ENCODE peak calls at places on chromosomes 2 and 18, in four cellular contexts. I is pancreas; G is CD8-positive, alpha-beta T cell; D is astrocyte of the spinal cord. T is an unnamed sample.

GRCh38 chr2:72116081-72116533 is 31.6 kb downstream of the CYP26B1 start:
- DNase-seq in I (no peak), G (no peak), D (no peak), T (no peak)

GRCh38 chr2:104050632-104051242 is 803.2 kb upstream of the POU3F3 start:
- DNase-seq in G (no peak), D (no peak), I (no peak), T (no peak)

GRCh38 chr2:134917219-134917957 is 1.2 kb upstream of the CCNT2 start:
- DNase-seq in G (peak), D (no peak), I (peak), T (no peak)

GRCh38 chr2:236172238-236172865 is 4.2 kb upstream of the GBX2 start:
- DNase-seq in D (no peak), G (no peak), I (no peak), T (no peak)

GRCh38 chr2:199147216-199147615 is 310.5 kb downstream of the SATB2 start:
- DNase-seq in G (no peak), D (no peak), I (no peak), T (peak)

GRCh38 chr2:217538719-217539118 is 464.1 kb downstream of the TNS1 start:
- DNase-seq in G (no peak), I (no peak), D (no peak), T (no peak)

GRCh38 chr2:110157153-110157793 is 41.7 kb upstream of the MALL start:
- DNase-seq in G (no peak), I (no peak), D (peak), T (peak)

GRCh38 chr2:219228026-219228744 is 1.3 kb downstream of the ATG9A start:
- DNase-seq in I (no peak), D (no peak), G (no peak), T (no peak)

GRCh38 chr2:33111002-33111446 is 164.3 kb downstream of the LTBP1 start:
- DNase-seq in G (no peak), D (peak), I (no peak), T (no peak)

GRCh38 chr2:53787255-53787910 is 539 bp downstream of the ERLEC1 start:
- DNase-seq in I (no peak), G (no peak), D (peak), T (no peak)

GRCh38 chr18:55328301-55328700 is 259.7 kb downstream of the TCF4 start:
- DNase-seq in D (peak), I (no peak), G (no peak), T (no peak)

GRCh38 chr18:2891526-2892431 is 45.0 kb downstream of the EMILIN2 start:
- DNase-seq in D (no peak), G (no peak), I (no peak), T (no peak)

GRCh38 chr2:99066075-99066557 is 75.4 kb upstream of the C2orf15 start:
- DNase-seq in D (peak), I (no peak), G (no peak), T (peak)

GRCh38 chr2:15941483-15941853 is 1.1 kb downstream of the MYCN start:
- DNase-seq in G (no peak), D (no peak), I (peak), T (no peak)

GRCh38 chr2:150581717-150582472 is 94.4 kb upstream of the RND3 start:
- DNase-seq in G (no peak), D (no peak), I (no peak), T (peak)

GRCh38 chr2:72027426-72028161 is 120.1 kb downstream of the CYP26B1 start:
- DNase-seq in G (no peak), D (no peak), I (no peak), T (no peak)

GRCh38 chr2:236143811-236144210 is 24.4 kb downstream of the GBX2 start:
- DNase-seq in I (peak), G (no peak), D (no peak), T (no peak)

GRCh38 chr18:54260376-54261072 is 8.8 kb upstream of the POLI start:
- DNase-seq in D (no peak), I (no peak), G (no peak), T (no peak)

GRCh38 chr18:36211612-36212065 is 24.3 kb downstream of the MOCOS start:
- DNase-seq in I (no peak), G (no peak), D (no peak), T (no peak)

GRCh38 chr18:25650201-25650941 is 298.4 kb upstream of the ZNF521 start:
- DNase-seq in I (no peak), G (no peak), D (peak), T (peak)

GRCh38 chr2:238846503-238847431 is 1.1 kb upstream of the TWIST2 start:
- DNase-seq in G (no peak), I (no peak), D (peak), T (no peak)

GRCh38 chr2:239316562-239317465 is 84.0 kb downstream of the HDAC4 start:
- DNase-seq in D (peak), I (peak), G (no peak), T (no peak)

GRCh38 chr2:238359403-238359802 is 39.1 kb downstream of the TRAF3IP1 start:
- DNase-seq in G (no peak), I (no peak), D (no peak), T (no peak)

GRCh38 chr2:118003396-118003824 is 10.5 kb downstream of the CCDC93 start:
- DNase-seq in I (no peak), G (peak), D (peak), T (peak)

GRCh38 chr2:3745901-3746300 is 42.5 kb downstream of the DCDC2C start:
- DNase-seq in G (no peak), D (no peak), I (no peak), T (no peak)

GRCh38 chr2:190408538-190409271 is 550 bp downstream of the MFSD6 start:
- DNase-seq in I (peak), G (peak), D (peak), T (no peak)

GRCh38 chr2:190406805-190407204 is 1.4 kb upstream of the MFSD6 start:
- DNase-seq in I (no peak), G (no peak), D (no peak), T (no peak)

GRCh38 chr2:190409616-190410015 is 1.5 kb downstream of the MFSD6 start:
- DNase-seq in D (no peak), I (no peak), G (no peak), T (no peak)

GRCh38 chr2:190407246-190407661 is 901 bp upstream of the MFSD6 start:
- DNase-seq in D (no peak), I (no peak), G (no peak), T (no peak)

GRCh38 chr2:190407662-190408537 is at the start of gene MFSD6:
- DNase-seq in G (peak), I (peak), D (no peak), T (no peak)
- TF ChIP-seq CTCF in G (no peak), I (no peak), D (no peak), T (no peak)

GRCh38 chr18:78984941-78985784 is 5.5 kb downstream of the SALL3 start:
- DNase-seq in I (no peak), G (no peak), D (peak), T (no peak)
- TF ChIP-seq CTCF in I (no peak), G (no peak), D (peak), T (no peak)

GRCh38 chr18:8480506-8481328 is 128.5 kb upstream of the RAB12 start:
- DNase-seq in D (peak), G (no peak), I (no peak), T (peak)
- TF ChIP-seq CTCF in D (peak), G (no peak), I (peak), T (peak)

GRCh38 chr18:77080283-77080682 is 52.3 kb downstream of the MBP start:
- DNase-seq in D (no peak), G (no peak), I (no peak), T (no peak)

GRCh38 chr18:77077836-77078456 is 54.6 kb downstream of the MBP start:
- DNase-seq in G (no peak), I (no peak), D (peak), T (no peak)

GRCh38 chr18:77077401-77077800 is 55.2 kb downstream of the MBP start:
- DNase-seq in D (no peak), G (no peak), I (no peak), T (no peak)

GRCh38 chr18:77078671-77079070 is 53.9 kb downstream of the MBP start:
- DNase-seq in I (no peak), G (no peak), D (no peak), T (no peak)

GRCh38 chr18:77079088-77079487 is 53.5 kb downstream of the MBP start:
- DNase-seq in D (no peak), G (no peak), I (no peak), T (no peak)
- TF ChIP-seq CTCF in D (no peak), G (no peak), I (no peak), T (no peak)

T was measured in AG09319.